ENCODE peak calls at places on chromosomes 13 and 19, in five cellular contexts. P is H1, O is H9, L is trophoblast cell, Y is neuronal stem cell. T is an unnamed sample.

GRCh38 chr19:38303517-38304351 is at the start of gene C19orf33:
- DNase-seq in P (peak; percentile 69), O (peak; percentile 85), L (peak; percentile 55), Y (no peak), T (no peak)

GRCh38 chr13:31200636-31200970 is 828 bp downstream of the B3GLCT start:
- DNase-seq in P (peak; percentile 59), O (peak; percentile 47), L (peak; percentile 4), Y (peak; percentile 36), T (peak; percentile 56)

GRCh38 chr19:18496167-18496979 is 25.5 kb downstream of the ELL start:
- DNase-seq in P (no peak), O (no peak), L (no peak), Y (no peak), T (peak; percentile 95)

GRCh38 chr13:89627991-89628390 is 1719.5 kb upstream of the MIR17HG start:
- DNase-seq in P (no peak), O (no peak), L (no peak), Y (no peak), T (peak; percentile 4)

GRCh38 chr13:71514900-71515598 is 352.0 kb downstream of the DACH1 start:
- DNase-seq in P (no peak), O (no peak), L (no peak), Y (no peak), T (no peak)

GRCh38 chr13:77696006-77696862 is 1.3 kb upstream of the SLAIN1 start:
- DNase-seq in P (no peak), O (no peak), L (peak; percentile 43), Y (peak; percentile 37), T (no peak)

GRCh38 chr13:111037838-111038397 is 77.2 kb upstream of the ARHGEF7 start:
- DNase-seq in P (no peak), O (no peak), L (no peak), Y (no peak), T (no peak)

GRCh38 chr13:23447927-23448326 is 14.4 kb upstream of the SACS start:
- DNase-seq in P (no peak), O (no peak), L (no peak), Y (no peak), T (no peak)

GRCh38 chr13:103066991-103067390 is 774 bp upstream of the SLC10A2 start:
- DNase-seq in P (no peak), O (no peak), L (no peak), Y (no peak), T (no peak)

GRCh38 chr13:89401209-89401810 is 1730.1 kb downstream of the SLITRK5 start:
- DNase-seq in P (no peak), O (no peak), L (peak; percentile 0), Y (no peak), T (peak; percentile 90)

GRCh38 chr13:75372517-75372916 is 109.5 kb downstream of the TBC1D4 start:
- DNase-seq in P (no peak), O (no peak), L (peak; percentile 10), Y (peak; percentile 23), T (peak; percentile 59)

GRCh38 chr13:74226791-74227475 is 92.7 kb upstream of the KLF12 start:
- DNase-seq in P (no peak), O (no peak), L (no peak), Y (no peak), T (no peak)

GRCh38 chr13:74229242-74229641 is 95.0 kb upstream of the KLF12 start:
- DNase-seq in P (no peak), O (no peak), L (no peak), Y (no peak), T (no peak)

GRCh38 chr13:74221752-74222151 is 87.5 kb upstream of the KLF12 start:
- DNase-seq in P (no peak), O (no peak), L (peak; percentile 62), Y (no peak), T (no peak)

GRCh38 chr13:74230984-74231443 is 96.8 kb upstream of the KLF12 start:
- DNase-seq in P (no peak), O (no peak), L (no peak), Y (no peak), T (no peak)

GRCh38 chr13:74227476-74228158 is 93.4 kb upstream of the KLF12 start:
- DNase-seq in P (no peak), O (no peak), L (no peak), Y (no peak), T (no peak)
- H2BK5ac ChIP-seq in P (no peak overlapping the region), O (no peak overlapping the region), L (no peak overlapping the region), Y (no peak overlapping the region), T (no peak overlapping the region)

GRCh38 chr19:48186541-48186991 is 16.1 kb downstream of the ZSWIM9 start:
- DNase-seq in P (no peak), O (no peak), L (no peak), Y (no peak), T (no peak)
- H2BK12ac ChIP-seq in P (no peak overlapping the region), O (no peak overlapping the region), L (no peak overlapping the region), Y (no peak overlapping the region), T (no peak overlapping the region)

GRCh38 chr19:44452367-44452766 is 4.1 kb upstream of the ZNF229 start:
- DNase-seq in P (no peak), O (no peak), L (no peak), Y (no peak), T (no peak)

GRCh38 chr19:44451687-44452086 is 3.4 kb upstream of the ZNF229 start:
- DNase-seq in P (no peak), O (no peak), L (no peak), Y (no peak), T (no peak)

GRCh38 chr19:44455100-44455499 is 6.8 kb upstream of the ZNF229 start:
- DNase-seq in P (no peak), O (no peak), L (no peak), Y (no peak), T (no peak)
- H3K9me3 ChIP-seq in P (peaks cover 40% of the 10 kb centered on the region), O (peaks cover 57% of the 10 kb centered on the region), L (peaks cover 30% of the 10 kb centered on the region), Y (peaks cover 14% of the 10 kb centered on the region), T (peaks cover 46% of the 10 kb centered on the region)

DNA sequence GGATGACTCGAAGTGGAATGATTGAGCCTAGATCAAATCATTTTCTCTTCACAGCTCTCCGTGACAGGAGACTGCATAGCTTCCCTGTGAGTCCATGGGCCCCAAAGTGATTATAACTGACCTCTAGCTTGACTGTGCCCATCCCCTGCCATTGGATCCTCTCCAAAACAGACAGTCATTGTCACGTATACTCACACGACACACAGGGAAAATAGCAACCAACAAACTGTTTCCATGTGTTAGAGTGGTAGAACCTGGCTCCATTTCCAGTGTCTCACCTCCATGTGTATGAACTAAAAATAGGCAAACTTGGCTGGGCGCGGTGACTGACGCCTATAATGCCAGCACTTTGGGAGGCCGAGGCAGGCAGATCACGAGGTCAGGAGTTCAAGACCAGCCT is 48.8 kb upstream of the NPAS1 start:
- DNase-seq in P (no peak), O (no peak), L (no peak), Y (no peak), T (peak; percentile 93)
- H2BK5ac ChIP-seq in P (no peak overlapping the region), O (no peak overlapping the region), L (no peak overlapping the region), Y (no peak overlapping the region), T (no peak overlapping the region)

DNA sequence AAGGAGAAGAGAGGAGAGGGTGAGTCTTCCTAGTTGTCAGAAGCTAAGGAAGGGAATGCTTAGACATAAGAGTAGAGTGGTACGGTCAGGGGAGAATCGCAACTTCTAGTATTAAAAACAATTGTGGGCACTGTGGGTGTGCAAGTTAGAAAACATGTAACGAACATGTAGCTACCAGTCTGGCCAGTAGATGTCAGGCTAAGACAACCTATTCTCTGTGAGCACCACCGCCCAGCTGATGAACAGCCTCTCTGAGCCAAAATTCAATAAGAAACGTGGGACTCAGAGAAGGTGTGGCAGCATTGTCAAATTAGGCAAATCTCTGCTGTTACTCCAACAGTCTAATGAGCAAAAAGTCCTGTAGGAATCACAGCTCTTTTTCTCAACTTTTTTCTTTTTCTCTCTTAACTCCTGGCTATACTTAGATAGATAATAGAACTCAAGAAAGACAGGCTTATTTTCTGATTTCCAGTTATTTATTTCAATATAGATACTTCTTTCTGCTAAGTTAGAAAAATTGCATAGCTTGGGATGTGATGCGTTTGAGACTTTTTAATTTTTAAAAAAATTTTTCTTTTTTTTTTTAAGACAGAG is 186.2 kb downstream of the USP12 start:
- DNase-seq in P (peak; percentile 71), O (peak; percentile 57), L (peak; percentile 68), Y (peak; percentile 74), T (peak; percentile 82)
- H2BK12ac ChIP-seq in P (peak overlapping the region; percentile 27), O (no peak overlapping the region), L (no peak overlapping the region), Y (no peak overlapping the region), T (peak overlapping the region; percentile 51)